ENCODE peak calls at places on chromosomes 7 and 10, in four cellular contexts. One of them, this sample, is unnamed. For H3K9me3, the result is how much of the 10 kb centered on the place peaks cover.

GRCh38 chr10:48555310-48556042 is 49.4 kb downstream of the ARHGAP22 start:
- DNase-seq in IMR-90: no peak
- DNase-seq in heart right ventricle: no peak
- DNase-seq in mammary epithelial cell: no peak
- DNase-seq in this sample: no peak

GRCh38 chr10:75924309-75924920 is 493.0 kb downstream of the LRMDA start:
- DNase-seq in IMR-90: no peak
- DNase-seq in heart right ventricle: no peak
- DNase-seq in mammary epithelial cell: no peak
- DNase-seq in this sample: no peak

GRCh38 chr7:20435305-20435704 is 104.6 kb downstream of the ITGB8 start:
- DNase-seq in IMR-90: no peak
- DNase-seq in heart right ventricle: peak
- DNase-seq in mammary epithelial cell: no peak
- DNase-seq in this sample: no peak

GRCh38 chr10:31927597-31928530 is 767 bp downstream of the ARHGAP12 start:
- DNase-seq in IMR-90: peak
- DNase-seq in heart right ventricle: peak
- DNase-seq in mammary epithelial cell: peak
- DNase-seq in this sample: peak

GRCh38 chr10:87546221-87546620 is 41.5 kb downstream of the MINPP1 start:
- DNase-seq in IMR-90: no peak
- DNase-seq in heart right ventricle: no peak
- DNase-seq in mammary epithelial cell: no peak
- DNase-seq in this sample: no peak

GRCh38 chr7:154183482-154183881 is 131.3 kb downstream of the DPP6 start:
- DNase-seq in IMR-90: no peak
- DNase-seq in heart right ventricle: no peak
- DNase-seq in mammary epithelial cell: no peak
- DNase-seq in this sample: no peak

GRCh38 chr7:135773451-135773850 is 24.8 kb upstream of the FAM180A start:
- DNase-seq in IMR-90: peak
- DNase-seq in heart right ventricle: no peak
- DNase-seq in mammary epithelial cell: no peak
- DNase-seq in this sample: no peak

GRCh38 chr7:44284881-44285541 is 40.4 kb downstream of the CAMK2B start:
- DNase-seq in IMR-90: no peak
- DNase-seq in heart right ventricle: peak
- DNase-seq in mammary epithelial cell: no peak
- DNase-seq in this sample: no peak

GRCh38 chr7:93601363-93601762 is 26.8 kb upstream of the CALCR start:
- DNase-seq in IMR-90: no peak
- DNase-seq in heart right ventricle: no peak
- DNase-seq in mammary epithelial cell: peak
- DNase-seq in this sample: no peak

GRCh38 chr10:88281592-88282268 is 301.4 kb downstream of the RNLS start:
- DNase-seq in IMR-90: peak
- DNase-seq in heart right ventricle: no peak
- DNase-seq in mammary epithelial cell: peak
- DNase-seq in this sample: no peak

GRCh38 chr10:131332821-131333220 is 21.3 kb upstream of the TCERG1L start:
- DNase-seq in IMR-90: no peak
- DNase-seq in heart right ventricle: no peak
- DNase-seq in mammary epithelial cell: no peak
- DNase-seq in this sample: no peak

GRCh38 chr10:97532935-97533671 is 34.4 kb downstream of the UBTD1 start:
- DNase-seq in IMR-90: peak
- DNase-seq in heart right ventricle: no peak
- DNase-seq in mammary epithelial cell: no peak
- DNase-seq in this sample: no peak

GRCh38 chr10:117555863-117556262 is 13.3 kb downstream of the EMX2 start:
- DNase-seq in IMR-90: no peak
- DNase-seq in heart right ventricle: no peak
- DNase-seq in mammary epithelial cell: no peak
- DNase-seq in this sample: no peak

GRCh38 chr10:130025326-130025725 is 61.3 kb upstream of the EBF3 start:
- DNase-seq in IMR-90: no peak
- DNase-seq in heart right ventricle: no peak
- DNase-seq in mammary epithelial cell: no peak
- DNase-seq in this sample: no peak

GRCh38 chr7:131302453-131302852 is 25.2 kb upstream of the MKLN1 start:
- DNase-seq in IMR-90: no peak
- DNase-seq in heart right ventricle: no peak
- DNase-seq in mammary epithelial cell: no peak
- DNase-seq in this sample: no peak

GRCh38 chr7:87876759-87877234 is 504 bp downstream of the DBF4 start:
- DNase-seq in IMR-90: peak
- DNase-seq in heart right ventricle: peak
- DNase-seq in mammary epithelial cell: peak
- DNase-seq in this sample: peak

GRCh38 chr10:48309711-48310226 is 3.3 kb downstream of the MAPK8 start:
- DNase-seq in IMR-90: peak
- DNase-seq in heart right ventricle: no peak
- DNase-seq in mammary epithelial cell: peak
- DNase-seq in this sample: no peak

GRCh38 chr7:130286881-130287280 is 6.1 kb upstream of the CPA4 start:
- DNase-seq in IMR-90: peak
- DNase-seq in heart right ventricle: no peak
- DNase-seq in mammary epithelial cell: peak
- DNase-seq in this sample: no peak

GRCh38 chr10:86651021-86651471 is 3.3 kb upstream of the OPN4 start:
- DNase-seq in IMR-90: no peak
- DNase-seq in heart right ventricle: no peak
- DNase-seq in mammary epithelial cell: no peak
- DNase-seq in this sample: no peak

GRCh38 chr7:131232768-131233167 is 94.9 kb upstream of the MKLN1 start:
- DNase-seq in IMR-90: no peak
- DNase-seq in heart right ventricle: no peak
- DNase-seq in mammary epithelial cell: no peak
- DNase-seq in this sample: no peak

GRCh38 chr7:111098011-111098925 is 7.3 kb downstream of the LRRN3 start:
- DNase-seq in IMR-90: peak
- DNase-seq in heart right ventricle: peak
- DNase-seq in mammary epithelial cell: no peak
- DNase-seq in this sample: peak

GRCh38 chr7:94378396-94378795 is 16.3 kb upstream of the COL1A2 start:
- DNase-seq in IMR-90: no peak
- DNase-seq in heart right ventricle: no peak
- DNase-seq in mammary epithelial cell: no peak
- DNase-seq in this sample: no peak

GRCh38 chr7:99092064-99092720 is 51.7 kb downstream of the SMURF1 start:
- DNase-seq in IMR-90: no peak
- DNase-seq in heart right ventricle: no peak
- DNase-seq in mammary epithelial cell: no peak
- DNase-seq in this sample: no peak

GRCh38 chr7:30968747-30969603 is 5.2 kb downstream of the GHRHR start:
- DNase-seq in IMR-90: no peak
- DNase-seq in heart right ventricle: no peak
- DNase-seq in mammary epithelial cell: no peak
- DNase-seq in this sample: no peak

GRCh38 chr7:98170944-98171343 is 40.3 kb upstream of the BHLHA15 start:
- DNase-seq in IMR-90: no peak
- DNase-seq in heart right ventricle: no peak
- DNase-seq in mammary epithelial cell: no peak
- DNase-seq in this sample: no peak

GRCh38 chr7:139762886-139763285 is 14.9 kb downstream of the HIPK2 start:
- DNase-seq in IMR-90: peak
- DNase-seq in heart right ventricle: no peak
- DNase-seq in mammary epithelial cell: no peak
- DNase-seq in this sample: no peak

GRCh38 chr10:79403441-79404230 is 41.8 kb downstream of the ZCCHC24 start:
- DNase-seq in IMR-90: no peak
- DNase-seq in heart right ventricle: peak
- DNase-seq in mammary epithelial cell: peak
- DNase-seq in this sample: no peak

GRCh38 chr7:115704884-115705283 is 325.7 kb downstream of the TFEC start:
- DNase-seq in IMR-90: no peak
- DNase-seq in heart right ventricle: no peak
- DNase-seq in mammary epithelial cell: no peak
- DNase-seq in this sample: no peak

GRCh38 chr10:57973451-57973850 is 294.2 kb downstream of the IPMK start:
- DNase-seq in IMR-90: peak
- DNase-seq in heart right ventricle: no peak
- DNase-seq in mammary epithelial cell: no peak
- DNase-seq in this sample: no peak

GRCh38 chr7:158286210-158286609 is 301.4 kb downstream of the PTPRN2 start:
- DNase-seq in IMR-90: no peak
- DNase-seq in heart right ventricle: no peak
- DNase-seq in mammary epithelial cell: no peak
- DNase-seq in this sample: no peak

GRCh38 chr10:80202934-80203834 is 2.2 kb downstream of the ANXA11 start:
- DNase-seq in IMR-90: peak
- DNase-seq in heart right ventricle: peak
- DNase-seq in mammary epithelial cell: peak
- DNase-seq in this sample: peak

GRCh38 chr7:21675255-21675654 is 132.4 kb downstream of the DNAH11 start:
- DNase-seq in IMR-90: no peak
- DNase-seq in heart right ventricle: no peak
- DNase-seq in mammary epithelial cell: no peak
- DNase-seq in this sample: no peak

GRCh38 chr7:100888529-100888987 is 957 bp downstream of the UFSP1 start:
- DNase-seq in IMR-90: no peak
- DNase-seq in heart right ventricle: no peak
- DNase-seq in mammary epithelial cell: no peak
- DNase-seq in this sample: no peak

GRCh38 chr10:29598861-29599311 is 35.9 kb downstream of the SVIL start:
- DNase-seq in IMR-90: peak
- DNase-seq in heart right ventricle: no peak
- DNase-seq in mammary epithelial cell: peak
- DNase-seq in this sample: no peak

GRCh38 chr7:13416544-13416943 is 572.9 kb downstream of the ETV1 start:
- DNase-seq in IMR-90: no peak
- DNase-seq in heart right ventricle: no peak
- DNase-seq in mammary epithelial cell: no peak
- DNase-seq in this sample: no peak

GRCh38 chr7:372939-373791 is 83.2 kb downstream of the FOXL3 start:
- DNase-seq in IMR-90: no peak
- DNase-seq in heart right ventricle: no peak
- DNase-seq in mammary epithelial cell: no peak
- DNase-seq in this sample: no peak

GRCh38 chr10:97013568-97013967 is 172.2 kb downstream of the SLIT1 start:
- DNase-seq in IMR-90: no peak
- DNase-seq in heart right ventricle: no peak
- DNase-seq in mammary epithelial cell: no peak
- DNase-seq in this sample: no peak

GRCh38 chr10:1581189-1581588 is 156.1 kb downstream of the ADARB2 start:
- DNase-seq in IMR-90: no peak
- DNase-seq in heart right ventricle: no peak
- DNase-seq in mammary epithelial cell: no peak
- DNase-seq in this sample: no peak

GRCh38 chr10:9646201-9646600 is 1371.5 kb upstream of the CELF2 start:
- DNase-seq in IMR-90: no peak
- DNase-seq in heart right ventricle: no peak
- DNase-seq in mammary epithelial cell: no peak
- DNase-seq in this sample: no peak
- H3K9me3 ChIP-seq in IMR-90: under half
- H3K9me3 ChIP-seq in heart right ventricle: under half
- H3K9me3 ChIP-seq in mammary epithelial cell: under half
- H3K9me3 ChIP-seq in this sample: under half

GRCh38 chr10:21724695-21725371 is 190.8 kb downstream of the MLLT10 start:
- DNase-seq in IMR-90: peak
- DNase-seq in heart right ventricle: peak
- DNase-seq in mammary epithelial cell: peak
- DNase-seq in this sample: peak
- H3K27ac ChIP-seq in IMR-90: no peak
- H3K27ac ChIP-seq in heart right ventricle: no peak
- H3K27ac ChIP-seq in mammary epithelial cell: no peak
- H3K27ac ChIP-seq in this sample: no peak

GRCh38 chr10:35387768-35388167 is 51.5 kb downstream of the CCNY start:
- DNase-seq in IMR-90: peak
- DNase-seq in heart right ventricle: no peak
- DNase-seq in mammary epithelial cell: peak
- DNase-seq in this sample: no peak
- TF ChIP-seq CTCF in IMR-90: no peak
- TF ChIP-seq CTCF in heart right ventricle: no peak
- TF ChIP-seq CTCF in mammary epithelial cell: no peak
- TF ChIP-seq CTCF in this sample: no peak

DNA sequence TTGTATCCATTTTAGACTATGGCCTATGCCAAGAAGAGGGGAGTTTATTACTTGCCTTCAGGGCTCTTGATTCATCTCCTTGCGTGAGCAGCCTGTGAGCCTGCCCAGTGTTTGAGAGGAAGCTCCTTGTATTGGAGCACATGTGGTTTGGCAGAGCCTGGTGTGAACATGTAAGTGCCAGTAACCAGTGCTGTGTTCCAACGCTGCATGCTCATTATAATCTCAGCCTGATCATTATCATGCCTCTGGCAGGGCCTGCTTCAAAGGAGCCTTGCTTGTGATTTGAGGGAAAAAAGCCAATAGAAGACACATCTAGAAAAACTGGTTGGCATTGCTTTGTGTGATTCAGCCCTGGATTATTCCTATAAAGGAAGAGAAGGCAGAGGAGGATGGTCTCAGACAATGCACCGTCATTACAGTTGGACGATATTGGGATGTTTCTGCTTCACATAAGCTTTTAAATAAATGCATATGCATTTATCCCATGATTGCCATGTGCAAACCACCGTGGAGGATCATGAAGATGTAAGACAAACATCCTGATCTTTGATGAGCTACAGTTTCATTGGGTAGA is 203.4 kb upstream of the AHR start:
- DNase-seq in IMR-90: no peak
- DNase-seq in heart right ventricle: no peak
- DNase-seq in mammary epithelial cell: peak
- DNase-seq in this sample: no peak
- H3K9me3 ChIP-seq in IMR-90: under half
- H3K9me3 ChIP-seq in heart right ventricle: under half
- H3K9me3 ChIP-seq in mammary epithelial cell: under half
- H3K9me3 ChIP-seq in this sample: under half

GRCh38 chr7:128740996-128741395 is 1.8 kb downstream of the CALU start:
- DNase-seq in IMR-90: no peak
- DNase-seq in heart right ventricle: no peak
- DNase-seq in mammary epithelial cell: no peak
- DNase-seq in this sample: no peak
- H3K27ac ChIP-seq in IMR-90: no peak
- H3K27ac ChIP-seq in heart right ventricle: peak
- H3K27ac ChIP-seq in mammary epithelial cell: peak
- H3K27ac ChIP-seq in this sample: no peak